ENCODE peak calls at places on chromosomes 11 and 22, in ten cellular contexts. O, L, R, G, Z, Y, S, A, J and W are unnamed samples.

GRCh38 chr22:37440875-37441274 is 13.6 kb upstream of the ELFN2 start:
- DNase-seq in R (no peak), Z (no peak), A (no peak), L (no peak), O (no peak), G (no peak), Y (no peak), S (no peak), J (no peak), W (no peak)

GRCh38 chr11:69393178-69393832 is 88.2 kb upstream of the LINC01488 start:
- DNase-seq in L (no peak), O (no peak), J (no peak), G (no peak), R (no peak), A (no peak), Z (no peak), Y (no peak), S (no peak), W (no peak)

GRCh38 chr11:32310218-32310601 is 125.1 kb downstream of the WT1 start:
- DNase-seq in Z (no peak), Y (no peak), O (no peak), A (no peak), G (no peak), L (no peak), J (no peak), R (no peak), S (peak), W (peak)

GRCh38 chr11:131486100-131486499 is 115.7 kb downstream of the NTM start:
- DNase-seq in Z (no peak), S (peak), A (no peak), Y (no peak), R (no peak), O (peak), G (no peak), J (no peak), L (no peak), W (no peak)

GRCh38 chr11:68139395-68139794 is 18.2 kb upstream of the CHKA start:
- DNase-seq in R (no peak), Z (no peak), J (no peak), A (no peak), O (no peak), Y (no peak), S (no peak), L (no peak), G (no peak), W (no peak)

GRCh38 chr11:90874281-90874680 is 651.4 kb upstream of the CHORDC1 start:
- DNase-seq in S (no peak), Y (no peak), G (no peak), L (no peak), O (no peak), R (no peak), J (no peak), A (no peak), Z (no peak), W (no peak)

GRCh38 chr11:725624-726202 is 19.7 kb downstream of the EPS8L2 start:
- DNase-seq in R (no peak), S (no peak), J (no peak), G (no peak), Y (no peak), Z (no peak), O (no peak), A (peak), L (no peak), W (no peak)

GRCh38 chr11:115226556-115226955 is 277.7 kb downstream of the CADM1 start:
- DNase-seq in A (no peak), J (no peak), Z (no peak), L (no peak), R (peak), G (peak), Y (no peak), S (peak), O (peak), W (no peak)

GRCh38 chr11:77300695-77301094 is 791 bp downstream of the GDPD4 start:
- DNase-seq in O (no peak), A (no peak), G (no peak), Z (no peak), J (no peak), R (peak), Y (no peak), L (no peak), S (no peak), W (no peak)

GRCh38 chr11:65546217-65546958 is 11.8 kb downstream of the LTBP3 start:
- DNase-seq in G (no peak), Z (no peak), O (no peak), S (no peak), R (peak), J (peak), A (peak), L (no peak), Y (peak), W (no peak)

GRCh38 chr11:23957309-23957708 is 539.5 kb upstream of the LUZP2 start:
- DNase-seq in Y (no peak), G (no peak), A (no peak), S (peak), J (no peak), R (no peak), O (peak), Z (no peak), L (no peak), W (peak)

GRCh38 chr11:35539781-35540281 is 14.4 kb upstream of the PAMR1 start:
- DNase-seq in A (no peak), L (no peak), Y (no peak), Z (peak), G (peak), R (no peak), S (peak), J (no peak), O (peak), W (peak)

GRCh38 chr11:73198677-73199076 is 19.4 kb upstream of the P2RY2 start:
- DNase-seq in S (no peak), R (peak), Z (no peak), G (no peak), J (peak), L (peak), Y (no peak), O (peak), A (peak), W (peak)

GRCh38 chr22:22702159-22702873 is 57.9 kb downstream of the GGTLC2 start:
- DNase-seq in J (no peak), Y (no peak), G (no peak), S (no peak), O (no peak), Z (peak), L (no peak), A (peak), R (no peak), W (no peak)